ENCODE peak calls at places on chromosome 21, in six cellular contexts. One of them, this sample, is unnamed.
A peak's percentile ranks its signal among the peaks of the same experiment; 100 is the strongest.

GRCh38 chr21:45421846-45422775 is 17.1 kb downstream of the COL18A1 start:
- DNase-seq in activated CD4-positive, alpha-beta memory T cell treated with anti-CD3 and anti-CD28 coated beads, Interleukin-2, amount 10 ng/mL, durations not matched to agents 7 days and 5 days: no peak
- DNase-seq in foreskin fibroblast: no peak
- DNase-seq in activated CD4-positive, alpha-beta T cell treated with anti-CD3 and anti-CD28 coated beads for 24 hours: no peak
- DNase-seq in AG04450: no peak
- DNase-seq in fibroblast of the conjunctiva: no peak
- DNase-seq in this sample: no peak

GRCh38 chr21:23861908-23862504 is 1745.3 kb downstream of the MRPL39 start:
- DNase-seq in activated CD4-positive, alpha-beta T cell treated with anti-CD3 and anti-CD28 coated beads for 24 hours: no peak
- DNase-seq in AG04450: no peak
- DNase-seq in fibroblast of the conjunctiva: no peak
- DNase-seq in foreskin fibroblast: no peak
- DNase-seq in activated CD4-positive, alpha-beta memory T cell treated with anti-CD3 and anti-CD28 coated beads, Interleukin-2, amount 10 ng/mL, durations not matched to agents 7 days and 5 days: no peak
- DNase-seq in this sample: no peak

GRCh38 chr21:32329776-32330175 is 31.1 kb downstream of the MRAP start:
- DNase-seq in activated CD4-positive, alpha-beta memory T cell treated with anti-CD3 and anti-CD28 coated beads, Interleukin-2, amount 10 ng/mL, durations not matched to agents 7 days and 5 days: no peak
- DNase-seq in AG04450: no peak
- DNase-seq in foreskin fibroblast: peak; percentile 40
- DNase-seq in fibroblast of the conjunctiva: no peak
- DNase-seq in activated CD4-positive, alpha-beta T cell treated with anti-CD3 and anti-CD28 coated beads for 24 hours: no peak
- DNase-seq in this sample: peak; percentile 35

GRCh38 chr21:45415188-45415942 is 10.4 kb downstream of the COL18A1 start:
- DNase-seq in activated CD4-positive, alpha-beta T cell treated with anti-CD3 and anti-CD28 coated beads for 24 hours: no peak
- DNase-seq in AG04450: no peak
- DNase-seq in fibroblast of the conjunctiva: no peak
- DNase-seq in activated CD4-positive, alpha-beta memory T cell treated with anti-CD3 and anti-CD28 coated beads, Interleukin-2, amount 10 ng/mL, durations not matched to agents 7 days and 5 days: no peak
- DNase-seq in foreskin fibroblast: no peak
- DNase-seq in this sample: no peak

GRCh38 chr21:30880914-30881313 is 466 bp downstream of the KRTAP11-1 start:
- DNase-seq in activated CD4-positive, alpha-beta T cell treated with anti-CD3 and anti-CD28 coated beads for 24 hours: no peak
- DNase-seq in activated CD4-positive, alpha-beta memory T cell treated with anti-CD3 and anti-CD28 coated beads, Interleukin-2, amount 10 ng/mL, durations not matched to agents 7 days and 5 days: no peak
- DNase-seq in foreskin fibroblast: no peak
- DNase-seq in AG04450: no peak
- DNase-seq in fibroblast of the conjunctiva: no peak
- DNase-seq in this sample: no peak

GRCh38 chr21:42508371-42508770 is 5.3 kb upstream of the SLC37A1 start:
- DNase-seq in AG04450: no peak
- DNase-seq in activated CD4-positive, alpha-beta T cell treated with anti-CD3 and anti-CD28 coated beads for 24 hours: no peak
- DNase-seq in activated CD4-positive, alpha-beta memory T cell treated with anti-CD3 and anti-CD28 coated beads, Interleukin-2, amount 10 ng/mL, durations not matched to agents 7 days and 5 days: no peak
- DNase-seq in foreskin fibroblast: no peak
- DNase-seq in fibroblast of the conjunctiva: no peak
- DNase-seq in this sample: no peak

GRCh38 chr21:42733874-42734273 is 80.5 kb downstream of the PDE9A start:
- DNase-seq in AG04450: no peak
- DNase-seq in fibroblast of the conjunctiva: no peak
- DNase-seq in activated CD4-positive, alpha-beta T cell treated with anti-CD3 and anti-CD28 coated beads for 24 hours: no peak
- DNase-seq in foreskin fibroblast: no peak
- DNase-seq in activated CD4-positive, alpha-beta memory T cell treated with anti-CD3 and anti-CD28 coated beads, Interleukin-2, amount 10 ng/mL, durations not matched to agents 7 days and 5 days: no peak
- DNase-seq in this sample: no peak

GRCh38 chr21:16879479-16879878 is 633.4 kb upstream of the CXADR start:
- DNase-seq in foreskin fibroblast: no peak
- DNase-seq in activated CD4-positive, alpha-beta memory T cell treated with anti-CD3 and anti-CD28 coated beads, Interleukin-2, amount 10 ng/mL, durations not matched to agents 7 days and 5 days: no peak
- DNase-seq in AG04450: no peak
- DNase-seq in activated CD4-positive, alpha-beta T cell treated with anti-CD3 and anti-CD28 coated beads for 24 hours: no peak
- DNase-seq in fibroblast of the conjunctiva: no peak
- DNase-seq in this sample: no peak

GRCh38 chr21:39014751-39015150 is 168.5 kb downstream of the PSMG1 start:
- DNase-seq in foreskin fibroblast: peak; percentile 85
- DNase-seq in activated CD4-positive, alpha-beta memory T cell treated with anti-CD3 and anti-CD28 coated beads, Interleukin-2, amount 10 ng/mL, durations not matched to agents 7 days and 5 days: no peak
- DNase-seq in activated CD4-positive, alpha-beta T cell treated with anti-CD3 and anti-CD28 coated beads for 24 hours: no peak
- DNase-seq in AG04450: peak; percentile 95
- DNase-seq in fibroblast of the conjunctiva: peak; percentile 92
- DNase-seq in this sample: peak; percentile 68

GRCh38 chr21:46060596-46061061 is 37.3 kb upstream of the COL6A2 start:
- DNase-seq in activated CD4-positive, alpha-beta T cell treated with anti-CD3 and anti-CD28 coated beads for 24 hours: no peak
- DNase-seq in AG04450: peak; percentile 94
- DNase-seq in activated CD4-positive, alpha-beta memory T cell treated with anti-CD3 and anti-CD28 coated beads, Interleukin-2, amount 10 ng/mL, durations not matched to agents 7 days and 5 days: no peak
- DNase-seq in foreskin fibroblast: peak; percentile 100
- DNase-seq in fibroblast of the conjunctiva: peak; percentile 92
- DNase-seq in this sample: peak; percentile 96

GRCh38 chr21:36148886-36149285 is 7.7 kb upstream of the DOP1B start:
- DNase-seq in activated CD4-positive, alpha-beta memory T cell treated with anti-CD3 and anti-CD28 coated beads, Interleukin-2, amount 10 ng/mL, durations not matched to agents 7 days and 5 days: no peak
- DNase-seq in activated CD4-positive, alpha-beta T cell treated with anti-CD3 and anti-CD28 coated beads for 24 hours: no peak
- DNase-seq in fibroblast of the conjunctiva: no peak
- DNase-seq in foreskin fibroblast: no peak
- DNase-seq in AG04450: no peak
- DNase-seq in this sample: no peak

GRCh38 chr21:27475363-27475955 is 508.6 kb upstream of the ADAMTS5 start:
- DNase-seq in activated CD4-positive, alpha-beta memory T cell treated with anti-CD3 and anti-CD28 coated beads, Interleukin-2, amount 10 ng/mL, durations not matched to agents 7 days and 5 days: no peak
- DNase-seq in fibroblast of the conjunctiva: no peak
- DNase-seq in activated CD4-positive, alpha-beta T cell treated with anti-CD3 and anti-CD28 coated beads for 24 hours: no peak
- DNase-seq in foreskin fibroblast: no peak
- DNase-seq in AG04450: no peak
- DNase-seq in this sample: no peak

GRCh38 chr21:44454058-44454457 is 1.3 kb upstream of the LRRC3 start:
- DNase-seq in fibroblast of the conjunctiva: no peak
- DNase-seq in activated CD4-positive, alpha-beta T cell treated with anti-CD3 and anti-CD28 coated beads for 24 hours: no peak
- DNase-seq in AG04450: no peak
- DNase-seq in foreskin fibroblast: no peak
- DNase-seq in activated CD4-positive, alpha-beta memory T cell treated with anti-CD3 and anti-CD28 coated beads, Interleukin-2, amount 10 ng/mL, durations not matched to agents 7 days and 5 days: no peak
- DNase-seq in this sample: no peak

GRCh38 chr21:29771491-29772066 is 168.2 kb downstream of the GRIK1 start:
- DNase-seq in foreskin fibroblast: no peak
- DNase-seq in fibroblast of the conjunctiva: no peak
- DNase-seq in activated CD4-positive, alpha-beta memory T cell treated with anti-CD3 and anti-CD28 coated beads, Interleukin-2, amount 10 ng/mL, durations not matched to agents 7 days and 5 days: no peak
- DNase-seq in AG04450: no peak
- DNase-seq in activated CD4-positive, alpha-beta T cell treated with anti-CD3 and anti-CD28 coated beads for 24 hours: no peak
- DNase-seq in this sample: no peak

GRCh38 chr21:37767984-37768383 is 148.3 kb downstream of the KCNJ6 start:
- DNase-seq in foreskin fibroblast: peak; percentile 40
- DNase-seq in activated CD4-positive, alpha-beta T cell treated with anti-CD3 and anti-CD28 coated beads for 24 hours: no peak
- DNase-seq in activated CD4-positive, alpha-beta memory T cell treated with anti-CD3 and anti-CD28 coated beads, Interleukin-2, amount 10 ng/mL, durations not matched to agents 7 days and 5 days: no peak
- DNase-seq in fibroblast of the conjunctiva: no peak
- DNase-seq in AG04450: no peak
- DNase-seq in this sample: no peak

GRCh38 chr21:8988696-8989095 is 1532.7 kb upstream of the TPTE start:
- DNase-seq in foreskin fibroblast: no peak
- DNase-seq in activated CD4-positive, alpha-beta memory T cell treated with anti-CD3 and anti-CD28 coated beads, Interleukin-2, amount 10 ng/mL, durations not matched to agents 7 days and 5 days: no peak
- DNase-seq in AG04450: no peak
- DNase-seq in activated CD4-positive, alpha-beta T cell treated with anti-CD3 and anti-CD28 coated beads for 24 hours: no peak
- DNase-seq in fibroblast of the conjunctiva: no peak
- DNase-seq in this sample: no peak

GRCh38 chr21:35475006-35475405 is 425.9 kb upstream of the RUNX1 start:
- DNase-seq in fibroblast of the conjunctiva: no peak
- DNase-seq in activated CD4-positive, alpha-beta T cell treated with anti-CD3 and anti-CD28 coated beads for 24 hours: no peak
- DNase-seq in AG04450: no peak
- DNase-seq in foreskin fibroblast: peak; percentile 50
- DNase-seq in activated CD4-positive, alpha-beta memory T cell treated with anti-CD3 and anti-CD28 coated beads, Interleukin-2, amount 10 ng/mL, durations not matched to agents 7 days and 5 days: no peak
- DNase-seq in this sample: no peak

GRCh38 chr21:28436286-28436932 is 556.3 kb downstream of the LTN1 start:
- DNase-seq in activated CD4-positive, alpha-beta memory T cell treated with anti-CD3 and anti-CD28 coated beads, Interleukin-2, amount 10 ng/mL, durations not matched to agents 7 days and 5 days: no peak
- DNase-seq in foreskin fibroblast: peak; percentile 88
- DNase-seq in AG04450: no peak
- DNase-seq in activated CD4-positive, alpha-beta T cell treated with anti-CD3 and anti-CD28 coated beads for 24 hours: no peak
- DNase-seq in fibroblast of the conjunctiva: no peak
- DNase-seq in this sample: peak; percentile 28

GRCh38 chr21:42387843-42388242 is 8.0 kb downstream of the TMPRSS3 start:
- DNase-seq in AG04450: no peak
- DNase-seq in activated CD4-positive, alpha-beta memory T cell treated with anti-CD3 and anti-CD28 coated beads, Interleukin-2, amount 10 ng/mL, durations not matched to agents 7 days and 5 days: no peak
- DNase-seq in activated CD4-positive, alpha-beta T cell treated with anti-CD3 and anti-CD28 coated beads for 24 hours: no peak
- DNase-seq in fibroblast of the conjunctiva: no peak
- DNase-seq in foreskin fibroblast: no peak
- DNase-seq in this sample: no peak

GRCh38 chr21:28283652-28284490 is 708.8 kb downstream of the LTN1 start:
- DNase-seq in activated CD4-positive, alpha-beta memory T cell treated with anti-CD3 and anti-CD28 coated beads, Interleukin-2, amount 10 ng/mL, durations not matched to agents 7 days and 5 days: no peak
- DNase-seq in AG04450: peak; percentile 75
- DNase-seq in fibroblast of the conjunctiva: peak; percentile 92
- DNase-seq in foreskin fibroblast: peak; percentile 93
- DNase-seq in activated CD4-positive, alpha-beta T cell treated with anti-CD3 and anti-CD28 coated beads for 24 hours: no peak
- DNase-seq in this sample: no peak

GRCh38 chr21:35090403-35090802 is 41.3 kb upstream of the RUNX1 start:
- DNase-seq in AG04450: no peak
- DNase-seq in fibroblast of the conjunctiva: no peak
- DNase-seq in activated CD4-positive, alpha-beta T cell treated with anti-CD3 and anti-CD28 coated beads for 24 hours: no peak
- DNase-seq in activated CD4-positive, alpha-beta memory T cell treated with anti-CD3 and anti-CD28 coated beads, Interleukin-2, amount 10 ng/mL, durations not matched to agents 7 days and 5 days: no peak
- DNase-seq in foreskin fibroblast: no peak
- DNase-seq in this sample: no peak

GRCh38 chr21:37166733-37167132 is 93.7 kb downstream of the TTC3 start:
- DNase-seq in activated CD4-positive, alpha-beta memory T cell treated with anti-CD3 and anti-CD28 coated beads, Interleukin-2, amount 10 ng/mL, durations not matched to agents 7 days and 5 days: no peak
- DNase-seq in AG04450: no peak
- DNase-seq in activated CD4-positive, alpha-beta T cell treated with anti-CD3 and anti-CD28 coated beads for 24 hours: no peak
- DNase-seq in fibroblast of the conjunctiva: no peak
- DNase-seq in foreskin fibroblast: no peak
- DNase-seq in this sample: peak; percentile 10

GRCh38 chr21:37793660-37794059 is 122.6 kb downstream of the KCNJ6 start:
- DNase-seq in fibroblast of the conjunctiva: peak; percentile 1
- DNase-seq in AG04450: no peak
- DNase-seq in activated CD4-positive, alpha-beta memory T cell treated with anti-CD3 and anti-CD28 coated beads, Interleukin-2, amount 10 ng/mL, durations not matched to agents 7 days and 5 days: no peak
- DNase-seq in activated CD4-positive, alpha-beta T cell treated with anti-CD3 and anti-CD28 coated beads for 24 hours: no peak
- DNase-seq in foreskin fibroblast: peak; percentile 40
- DNase-seq in this sample: no peak

GRCh38 chr21:15744926-15745325 is 15.1 kb downstream of the USP25 start:
- DNase-seq in foreskin fibroblast: no peak
- DNase-seq in activated CD4-positive, alpha-beta memory T cell treated with anti-CD3 and anti-CD28 coated beads, Interleukin-2, amount 10 ng/mL, durations not matched to agents 7 days and 5 days: no peak
- DNase-seq in AG04450: no peak
- DNase-seq in fibroblast of the conjunctiva: no peak
- DNase-seq in activated CD4-positive, alpha-beta T cell treated with anti-CD3 and anti-CD28 coated beads for 24 hours: no peak
- DNase-seq in this sample: no peak

GRCh38 chr21:32565856-32566465 is 19.4 kb downstream of the TCP10L start:
- DNase-seq in foreskin fibroblast: no peak
- DNase-seq in activated CD4-positive, alpha-beta memory T cell treated with anti-CD3 and anti-CD28 coated beads, Interleukin-2, amount 10 ng/mL, durations not matched to agents 7 days and 5 days: no peak
- DNase-seq in fibroblast of the conjunctiva: no peak
- DNase-seq in activated CD4-positive, alpha-beta T cell treated with anti-CD3 and anti-CD28 coated beads for 24 hours: no peak
- DNase-seq in AG04450: no peak
- DNase-seq in this sample: no peak

GRCh38 chr21:45290948-45291612 is 3.4 kb upstream of the POFUT2 start:
- DNase-seq in foreskin fibroblast: no peak
- DNase-seq in activated CD4-positive, alpha-beta memory T cell treated with anti-CD3 and anti-CD28 coated beads, Interleukin-2, amount 10 ng/mL, durations not matched to agents 7 days and 5 days: peak; percentile 8
- DNase-seq in activated CD4-positive, alpha-beta T cell treated with anti-CD3 and anti-CD28 coated beads for 24 hours: no peak
- DNase-seq in AG04450: no peak
- DNase-seq in fibroblast of the conjunctiva: no peak
- DNase-seq in this sample: no peak

GRCh38 chr21:32185103-32185502 is 93.7 kb downstream of the MIS18A start:
- DNase-seq in activated CD4-positive, alpha-beta T cell treated with anti-CD3 and anti-CD28 coated beads for 24 hours: no peak
- DNase-seq in AG04450: no peak
- DNase-seq in foreskin fibroblast: no peak
- DNase-seq in fibroblast of the conjunctiva: no peak
- DNase-seq in activated CD4-positive, alpha-beta memory T cell treated with anti-CD3 and anti-CD28 coated beads, Interleukin-2, amount 10 ng/mL, durations not matched to agents 7 days and 5 days: no peak
- DNase-seq in this sample: no peak

GRCh38 chr21:39189857-39190604 is 6.8 kb upstream of the PSMG1 start:
- DNase-seq in AG04450: no peak
- DNase-seq in activated CD4-positive, alpha-beta T cell treated with anti-CD3 and anti-CD28 coated beads for 24 hours: no peak
- DNase-seq in activated CD4-positive, alpha-beta memory T cell treated with anti-CD3 and anti-CD28 coated beads, Interleukin-2, amount 10 ng/mL, durations not matched to agents 7 days and 5 days: no peak
- DNase-seq in fibroblast of the conjunctiva: no peak
- DNase-seq in foreskin fibroblast: peak; percentile 21
- DNase-seq in this sample: no peak

GRCh38 chr21:46144464-46145070 is 10.8 kb downstream of the FTCD start:
- DNase-seq in activated CD4-positive, alpha-beta memory T cell treated with anti-CD3 and anti-CD28 coated beads, Interleukin-2, amount 10 ng/mL, durations not matched to agents 7 days and 5 days: no peak
- DNase-seq in fibroblast of the conjunctiva: no peak
- DNase-seq in activated CD4-positive, alpha-beta T cell treated with anti-CD3 and anti-CD28 coated beads for 24 hours: no peak
- DNase-seq in foreskin fibroblast: no peak
- DNase-seq in AG04450: no peak
- DNase-seq in this sample: no peak

GRCh38 chr21:29939859-29940245 is at the start of gene GRIK1:
- DNase-seq in activated CD4-positive, alpha-beta T cell treated with anti-CD3 and anti-CD28 coated beads for 24 hours: no peak
- DNase-seq in activated CD4-positive, alpha-beta memory T cell treated with anti-CD3 and anti-CD28 coated beads, Interleukin-2, amount 10 ng/mL, durations not matched to agents 7 days and 5 days: no peak
- DNase-seq in foreskin fibroblast: no peak
- DNase-seq in fibroblast of the conjunctiva: no peak
- DNase-seq in AG04450: no peak
- DNase-seq in this sample: no peak

GRCh38 chr21:43703068-43703880 is 15.7 kb upstream of the PDXK start:
- DNase-seq in foreskin fibroblast: peak; percentile 71
- DNase-seq in fibroblast of the conjunctiva: peak; percentile 70
- DNase-seq in activated CD4-positive, alpha-beta memory T cell treated with anti-CD3 and anti-CD28 coated beads, Interleukin-2, amount 10 ng/mL, durations not matched to agents 7 days and 5 days: peak; percentile 33
- DNase-seq in AG04450: no peak
- DNase-seq in activated CD4-positive, alpha-beta T cell treated with anti-CD3 and anti-CD28 coated beads for 24 hours: no peak
- DNase-seq in this sample: no peak

This sample was measured in H54.